ENCODE peak calls at places on chromosomes 1 and 21, in ten cellular contexts. W is naive thymus-derived CD4-positive, alpha-beta T cell; N is breast epithelium; Z is neural progenitor cell; U is cardiac muscle cell; B is effector memory CD4-positive, alpha-beta T cell; L is endothelial cell of umbilical vein; E is Peyer's patch; A is transverse colon; J is GM23338. R is an unnamed sample. For H3K4me1, the result is how much of the 10 kb centered on the place peaks cover.

GRCh38 chr1:226662704-226663326 is 76.3 kb downstream of the ITPKB start:
- DNase-seq in W (peak), N (peak), Z (no peak), U (no peak), B (peak), L (peak), E (peak), A (peak), J (no peak), R (peak)

GRCh38 chr1:51998701-51999100 is 8.2 kb upstream of the RAB3B start:
- DNase-seq in W (no peak), N (no peak), Z (no peak), U (no peak), B (no peak), L (no peak), E (no peak), A (no peak), J (no peak), R (no peak)

GRCh38 chr1:21366288-21366687 is 73.6 kb upstream of the NBPF3 start:
- DNase-seq in W (no peak), N (no peak), Z (no peak), U (no peak), B (no peak), L (no peak), E (no peak), A (no peak), J (no peak), R (no peak)

GRCh38 chr1:2124446-2125198 is 70.0 kb downstream of the FAAP20 start:
- DNase-seq in W (no peak), N (no peak), Z (peak), U (no peak), B (no peak), L (no peak), E (no peak), A (no peak), J (no peak), R (no peak)

GRCh38 chr1:231032963-231033362 is 7.1 kb downstream of the FAM89A start:
- DNase-seq in W (no peak), N (no peak), Z (no peak), U (no peak), B (no peak), L (peak), E (no peak), A (no peak), J (no peak), R (no peak)

GRCh38 chr1:85407978-85408377 is 57.0 kb downstream of the DDAH1 start:
- DNase-seq in W (no peak), N (no peak), Z (no peak), U (no peak), B (no peak), L (no peak), E (no peak), A (no peak), J (no peak), R (no peak)

GRCh38 chr1:52676249-52676903 is 21.8 kb downstream of the COA7 start:
- DNase-seq in W (no peak), N (no peak), Z (no peak), U (no peak), B (no peak), L (no peak), E (no peak), A (peak), J (no peak), R (no peak)

GRCh38 chr1:31849653-31850052 is 33.8 kb upstream of the SPOCD1 start:
- DNase-seq in W (no peak), N (no peak), Z (no peak), U (no peak), B (no peak), L (no peak), E (no peak), A (no peak), J (no peak), R (no peak)

GRCh38 chr1:198764748-198765147 is 125.9 kb downstream of the PTPRC start:
- DNase-seq in W (no peak), N (no peak), Z (no peak), U (no peak), B (no peak), L (no peak), E (no peak), A (no peak), J (no peak), R (no peak)

GRCh38 chr1:16048573-16049189 is 5.1 kb downstream of the CLCNKB start:
- DNase-seq in W (no peak), N (peak), Z (peak), U (peak), B (peak), L (peak), E (no peak), A (peak), J (peak), R (no peak)

GRCh38 chr1:3459940-3460652 is 5.6 kb downstream of the ARHGEF16 start:
- DNase-seq in W (no peak), N (no peak), Z (no peak), U (peak), B (no peak), L (no peak), E (peak), A (peak), J (no peak), R (no peak)

GRCh38 chr1:37634554-37635308 is at the start of gene RSPO1:
- DNase-seq in W (no peak), N (no peak), Z (peak), U (peak), B (no peak), L (no peak), E (no peak), A (peak), J (peak), R (no peak)

GRCh38 chr1:59452026-59452425 is 155.1 kb downstream of the FGGY start:
- DNase-seq in W (no peak), N (no peak), Z (no peak), U (no peak), B (no peak), L (no peak), E (no peak), A (no peak), J (no peak), R (no peak)

GRCh38 chr1:8170059-8170835 is 144.1 kb upstream of the ERRFI1 start:
- DNase-seq in W (no peak), N (no peak), Z (no peak), U (no peak), B (no peak), L (no peak), E (peak), A (no peak), J (no peak), R (no peak)

GRCh38 chr1:213984387-213985180 is 3.2 kb upstream of the PROX1 start:
- DNase-seq in W (no peak), N (no peak), Z (peak), U (peak), B (no peak), L (no peak), E (no peak), A (no peak), J (peak), R (no peak)

GRCh38 chr1:185400057-185400456 is 83.0 kb upstream of the IVNS1ABP start:
- DNase-seq in W (no peak), N (no peak), Z (no peak), U (no peak), B (no peak), L (no peak), E (no peak), A (no peak), J (no peak), R (no peak)

GRCh38 chr1:86914998-86915736 is 732 bp downstream of the HS2ST1 start:
- DNase-seq in W (peak), N (peak), Z (peak), U (peak), B (peak), L (peak), E (peak), A (peak), J (peak), R (no peak)

GRCh38 chr21:38989745-38990423 is 184.2 kb downstream of the ETS2 start:
- DNase-seq in W (no peak), N (no peak), Z (peak), U (peak), B (no peak), L (peak), E (no peak), A (no peak), J (no peak), R (no peak)

GRCh38 chr1:44072204-44072603 is 40.9 kb upstream of the SLC6A9 start:
- DNase-seq in W (no peak), N (no peak), Z (no peak), U (no peak), B (no peak), L (no peak), E (no peak), A (no peak), J (no peak), R (no peak)

GRCh38 chr1:15028117-15028516 is 125.4 kb upstream of the TMEM51 start:
- DNase-seq in W (no peak), N (peak), Z (peak), U (no peak), B (no peak), L (no peak), E (no peak), A (no peak), J (no peak), R (peak)

GRCh38 chr1:182457844-182458243 is 7.9 kb downstream of the RGSL1 start:
- DNase-seq in W (no peak), N (no peak), Z (no peak), U (no peak), B (no peak), L (no peak), E (no peak), A (no peak), J (no peak), R (no peak)

GRCh38 chr1:181918893-181919728 is 142.4 kb downstream of the ZNF648 start:
- DNase-seq in W (no peak), N (no peak), Z (peak), U (no peak), B (no peak), L (no peak), E (no peak), A (no peak), J (peak), R (no peak)

GRCh38 chr1:46691997-46692790 is 20.5 kb downstream of the TEX38 start:
- DNase-seq in W (no peak), N (no peak), Z (no peak), U (no peak), B (no peak), L (no peak), E (no peak), A (no peak), J (no peak), R (no peak)
- H3K27ac ChIP-seq in W (no peak), N (no peak), Z (no peak), U (peak), B (no peak), L (no peak), E (no peak), A (no peak), J (no peak), R (no peak)

GRCh38 chr1:207003216-207003615 is 29.3 kb downstream of the C1orf116 start:
- DNase-seq in W (no peak), N (no peak), Z (peak), U (no peak), B (no peak), L (no peak), E (no peak), A (no peak), J (no peak), R (no peak)
- H3K4me1 ChIP-seq in W (under half), N (under half), Z (under half), U (under half), B (under half), L (under half), E (under half), A (under half), J (under half), R (under half)

GRCh38 chr1:183905497-183905896 is 100.6 kb downstream of the RGL1 start:
- DNase-seq in W (no peak), N (no peak), Z (no peak), U (no peak), B (no peak), L (no peak), E (no peak), A (no peak), J (no peak), R (no peak)
- H3K27ac ChIP-seq in W (no peak), N (no peak), Z (no peak), U (no peak), B (no peak), L (no peak), E (no peak), A (no peak), J (no peak), R (no peak)

GRCh38 chr1:154857441-154858215 is 12.5 kb downstream of the KCNN3 start:
- DNase-seq in W (no peak), N (no peak), Z (no peak), U (no peak), B (no peak), L (no peak), E (no peak), A (no peak), J (no peak), R (no peak)
- H3K4me1 ChIP-seq in W (under half), N (under half), Z (under half), U (under half), B (under half), L (under half), E (under half), A (under half), J (under half), R (under half)

DNA sequence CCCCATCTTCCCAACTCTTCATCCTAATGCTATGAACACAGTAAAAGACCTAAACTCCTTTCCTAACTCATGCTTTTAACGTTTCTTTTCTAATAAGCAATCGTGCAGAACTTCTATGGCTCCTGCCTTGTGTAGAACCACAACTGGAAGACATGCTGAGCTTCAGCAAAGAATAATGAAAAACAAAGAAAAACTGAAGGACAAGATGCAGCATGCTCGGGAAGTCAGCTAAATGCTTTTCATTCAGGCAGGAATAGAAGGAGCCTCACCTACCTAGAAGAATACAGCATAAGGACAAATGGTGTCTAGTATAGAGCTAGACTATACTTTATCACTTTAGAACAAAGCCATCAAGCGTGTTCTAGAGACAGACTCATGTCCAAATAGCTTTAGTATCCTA is 45.9 kb downstream of the LUZP1 start:
- DNase-seq in W (no peak), N (no peak), Z (no peak), U (no peak), B (no peak), L (no peak), E (no peak), A (no peak), J (no peak), R (no peak)
- H3K27ac ChIP-seq in W (no peak), N (peak), Z (peak), U (no peak), B (no peak), L (no peak), E (peak), A (peak), J (no peak), R (peak)

GRCh38 chr21:35014302-35015044 is 34.6 kb downstream of the RUNX1 start:
- DNase-seq in W (no peak), N (no peak), Z (no peak), U (no peak), B (no peak), L (peak), E (no peak), A (no peak), J (no peak), R (no peak)

GRCh38 chr21:35007348-35007747 is 41.8 kb downstream of the RUNX1 start:
- DNase-seq in W (no peak), N (no peak), Z (no peak), U (no peak), B (no peak), L (no peak), E (no peak), A (no peak), J (no peak), R (no peak)

GRCh38 chr21:35010450-35010849 is 38.7 kb downstream of the RUNX1 start:
- DNase-seq in W (no peak), N (no peak), Z (no peak), U (no peak), B (no peak), L (no peak), E (no peak), A (no peak), J (no peak), R (no peak)

GRCh38 chr21:35015435-35016024 is 33.6 kb downstream of the RUNX1 start:
- DNase-seq in W (no peak), N (no peak), Z (no peak), U (no peak), B (no peak), L (no peak), E (no peak), A (no peak), J (no peak), R (no peak)

DNA sequence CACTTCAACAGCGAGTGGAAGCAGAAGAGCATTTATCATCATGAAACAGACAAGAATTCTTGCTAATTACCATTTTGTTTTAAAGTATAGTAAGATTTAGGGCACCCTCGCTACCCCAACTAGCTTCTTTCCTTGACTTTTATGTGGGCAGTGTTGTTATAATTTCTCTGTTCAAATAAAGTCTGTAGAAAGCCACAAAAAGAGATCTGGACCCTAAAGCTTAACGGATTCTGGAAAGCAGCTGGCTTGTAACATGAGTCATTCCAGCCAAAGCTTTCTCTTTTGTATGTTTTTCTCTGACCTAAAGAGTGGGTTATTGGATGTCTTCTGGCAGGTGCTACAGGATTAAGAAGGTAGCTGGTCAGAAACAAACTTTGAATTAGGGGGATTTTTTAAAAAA is 37.4 kb downstream of the RUNX1 start:
- DNase-seq in W (no peak), N (no peak), Z (no peak), U (no peak), B (no peak), L (no peak), E (no peak), A (no peak), J (no peak), R (no peak)
- H3K4me1 ChIP-seq in W (under half), N (under half), Z (under half), U (under half), B (under half), L (under half), E (under half), A (under half), J (under half), R (under half)

GRCh38 chr21:36207577-36208320 is 51.1 kb downstream of the DOP1B start:
- DNase-seq in W (no peak), N (no peak), Z (no peak), U (peak), B (no peak), L (peak), E (no peak), A (no peak), J (no peak), R (no peak)

GRCh38 chr21:36208326-36209013 is 51.8 kb downstream of the DOP1B start:
- DNase-seq in W (no peak), N (no peak), Z (no peak), U (no peak), B (no peak), L (no peak), E (no peak), A (no peak), J (no peak), R (no peak)

GRCh38 chr21:36210779-36211659 is 54.4 kb downstream of the DOP1B start:
- DNase-seq in W (no peak), N (no peak), Z (peak), U (no peak), B (no peak), L (no peak), E (no peak), A (no peak), J (peak), R (no peak)

GRCh38 chr21:36211660-36212512 is 55.3 kb downstream of the DOP1B start:
- DNase-seq in W (no peak), N (no peak), Z (no peak), U (no peak), B (no peak), L (no peak), E (no peak), A (no peak), J (no peak), R (no peak)

DNA sequence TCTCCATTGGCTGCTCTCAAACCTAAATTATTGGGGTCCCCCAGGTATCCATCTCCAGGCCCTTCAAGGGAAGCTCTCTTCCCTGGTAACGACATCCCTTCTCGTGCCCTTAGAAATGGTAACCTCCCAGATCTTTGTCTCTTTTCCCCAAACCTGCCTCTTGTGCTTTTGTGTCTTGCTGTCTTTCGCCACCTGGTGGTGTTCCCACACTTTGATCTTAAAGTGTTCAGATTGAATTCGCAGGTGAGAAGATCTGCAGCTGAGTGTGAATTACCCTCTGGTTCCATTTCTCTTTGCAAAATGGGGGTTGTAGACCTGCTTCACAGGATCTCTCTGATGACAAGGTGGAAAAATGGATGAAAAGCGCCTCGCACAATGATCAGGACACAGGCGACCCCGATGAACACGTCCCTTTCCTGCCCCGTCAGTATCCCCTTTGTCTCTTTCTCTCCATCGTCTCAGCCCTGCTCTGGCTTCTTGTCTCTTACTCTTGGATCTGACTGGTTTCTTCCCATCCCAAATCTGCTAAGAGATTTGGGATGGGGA is 53.1 kb downstream of the DOP1B start:
- DNase-seq in W (no peak), N (no peak), Z (peak), U (peak), B (peak), L (peak), E (no peak), A (peak), J (peak), R (no peak)
- H3K27ac ChIP-seq in W (no peak), N (no peak), Z (no peak), U (no peak), B (no peak), L (peak), E (no peak), A (no peak), J (no peak), R (no peak)

GRCh38 chr1:221101792-221102191 is 222.5 kb downstream of the HLX start:
- DNase-seq in W (no peak), N (no peak), Z (no peak), U (no peak), B (no peak), L (no peak), E (no peak), A (no peak), J (no peak), R (no peak)

GRCh38 chr1:221105578-221105977 is 226.3 kb downstream of the HLX start:
- DNase-seq in W (no peak), N (no peak), Z (no peak), U (no peak), B (no peak), L (no peak), E (no peak), A (no peak), J (no peak), R (no peak)

GRCh38 chr1:221100196-221100950 is 221.1 kb downstream of the HLX start:
- DNase-seq in W (no peak), N (no peak), Z (no peak), U (no peak), B (no peak), L (peak), E (no peak), A (no peak), J (no peak), R (no peak)

GRCh38 chr1:221102206-221102605 is 223.0 kb downstream of the HLX start:
- DNase-seq in W (no peak), N (no peak), Z (no peak), U (no peak), B (no peak), L (no peak), E (no peak), A (no peak), J (no peak), R (no peak)

DNA sequence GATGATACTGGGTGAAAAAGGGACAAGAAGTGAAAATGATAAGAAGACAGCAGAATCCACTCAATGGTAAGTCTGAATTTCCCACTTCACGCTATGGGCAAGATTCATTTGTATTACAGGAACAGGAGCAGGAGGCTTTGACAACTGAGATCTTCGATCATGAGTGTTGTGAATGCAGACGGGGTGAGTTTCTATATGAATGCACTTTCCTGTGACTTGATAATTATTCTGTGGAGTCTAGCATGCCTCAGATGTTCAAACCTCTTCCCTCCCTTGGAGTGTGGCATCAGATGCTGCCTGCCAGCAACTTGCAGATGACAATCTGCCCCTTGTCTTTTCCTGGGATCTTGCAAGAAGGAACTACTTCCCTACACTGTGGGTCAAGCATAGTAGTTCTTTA is 225.4 kb downstream of the HLX start:
- DNase-seq in W (no peak), N (no peak), Z (no peak), U (no peak), B (no peak), L (no peak), E (no peak), A (no peak), J (no peak), R (no peak)
- H3K4me1 ChIP-seq in W (under half), N (under half), Z (under half), U (under half), B (under half), L (under half), E (under half), A (under half), J (under half), R (under half)